ENCODE peak calls at places on chromosome 5, in seven cellular contexts. F, A, J, W, L, B and I are unnamed samples.

GRCh38 chr5:10563132-10563939 is 534 bp upstream of the ANKRD33B start:
- DNase-seq in F (peak; percentile 78), A (peak; percentile 48), J (peak; percentile 65), W (peak; percentile 63), L (peak; percentile 78), B (no peak), I (peak; percentile 65)

GRCh38 chr5:177968661-177969211 is 27.3 kb downstream of the PROP1 start:
- DNase-seq in F (no peak), A (no peak), J (no peak), W (no peak), L (no peak), B (no peak), I (no peak)

GRCh38 chr5:114176356-114176755 is 185.5 kb upstream of the KCNN2 start:
- DNase-seq in F (no peak), A (no peak), J (no peak), W (peak; percentile 34), L (no peak), B (no peak), I (no peak)

GRCh38 chr5:50727149-50727496 is 60.7 kb downstream of the PARP8 start:
- DNase-seq in F (no peak), A (no peak), J (no peak), W (no peak), L (no peak), B (no peak), I (no peak)

GRCh38 chr5:88643315-88643714 is 239.7 kb downstream of the MEF2C start:
- DNase-seq in F (no peak), A (no peak), J (no peak), W (peak; percentile 69), L (no peak), B (no peak), I (no peak)

GRCh38 chr5:90410178-90410762 is 714 bp upstream of the CETN3 start:
- DNase-seq in F (no peak), A (peak; percentile 18), J (peak; percentile 8), W (no peak), L (no peak), B (no peak), I (peak; percentile 24)

GRCh38 chr5:40784027-40784653 is 14.0 kb downstream of the PRKAA1 start:
- DNase-seq in F (no peak), A (no peak), J (peak; percentile 52), W (no peak), L (no peak), B (no peak), I (no peak)

GRCh38 chr5:124735169-124735858 is 11.1 kb downstream of the ZNF608 start:
- DNase-seq in F (peak; percentile 84), A (peak; percentile 73), J (peak; percentile 80), W (no peak), L (peak; percentile 80), B (no peak), I (no peak)

GRCh38 chr5:122790354-122791123 is 15.7 kb downstream of the SNX2 start:
- DNase-seq in F (no peak), A (no peak), J (no peak), W (no peak), L (no peak), B (no peak), I (no peak)

GRCh38 chr5:32272746-32273145 is 40.0 kb downstream of the MTMR12 start:
- DNase-seq in F (no peak), A (no peak), J (no peak), W (no peak), L (no peak), B (no peak), I (no peak)

DNA sequence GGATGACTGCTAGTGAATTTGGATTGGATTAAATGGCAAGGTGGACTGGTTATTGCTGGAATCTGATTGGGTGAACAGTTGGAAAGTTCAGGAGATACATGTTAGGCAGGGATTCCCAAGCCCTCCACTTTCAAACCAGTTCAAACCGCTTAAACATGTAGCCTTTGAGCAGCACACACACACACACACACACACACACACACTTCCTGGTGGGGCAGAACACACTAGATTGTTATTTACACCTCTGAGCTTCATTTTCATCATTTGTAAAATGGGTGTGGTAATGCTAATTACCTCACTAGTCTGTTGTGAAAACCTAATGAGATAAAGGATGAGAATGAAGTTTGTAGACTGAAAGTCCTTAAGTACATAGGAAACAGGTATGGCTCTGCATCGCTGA is 6.9 kb upstream of the MYOZ3 start:
- DNase-seq in F (no peak), A (no peak), J (no peak), W (no peak), L (no peak), B (no peak), I (no peak)
- H3K9me2 ChIP-seq in F (no peaks in the 10 kb centered on the region), A (no peaks in the 10 kb centered on the region), J (no peaks in the 10 kb centered on the region), W (no peaks in the 10 kb centered on the region), L (no peaks in the 10 kb centered on the region), B (no peaks in the 10 kb centered on the region), I (no peaks in the 10 kb centered on the region)

GRCh38 chr5:34926318-34926888 is 3.0 kb upstream of the DNAJC21 start:
- DNase-seq in F (no peak), A (no peak), J (no peak), W (no peak), L (no peak), B (no peak), I (no peak)
- H3K9me2 ChIP-seq in F (no peaks in the 10 kb centered on the region), A (no peaks in the 10 kb centered on the region), J (no peaks in the 10 kb centered on the region), W (no peaks in the 10 kb centered on the region), L (no peaks in the 10 kb centered on the region), B (no peaks in the 10 kb centered on the region), I (no peaks in the 10 kb centered on the region)

DNA sequence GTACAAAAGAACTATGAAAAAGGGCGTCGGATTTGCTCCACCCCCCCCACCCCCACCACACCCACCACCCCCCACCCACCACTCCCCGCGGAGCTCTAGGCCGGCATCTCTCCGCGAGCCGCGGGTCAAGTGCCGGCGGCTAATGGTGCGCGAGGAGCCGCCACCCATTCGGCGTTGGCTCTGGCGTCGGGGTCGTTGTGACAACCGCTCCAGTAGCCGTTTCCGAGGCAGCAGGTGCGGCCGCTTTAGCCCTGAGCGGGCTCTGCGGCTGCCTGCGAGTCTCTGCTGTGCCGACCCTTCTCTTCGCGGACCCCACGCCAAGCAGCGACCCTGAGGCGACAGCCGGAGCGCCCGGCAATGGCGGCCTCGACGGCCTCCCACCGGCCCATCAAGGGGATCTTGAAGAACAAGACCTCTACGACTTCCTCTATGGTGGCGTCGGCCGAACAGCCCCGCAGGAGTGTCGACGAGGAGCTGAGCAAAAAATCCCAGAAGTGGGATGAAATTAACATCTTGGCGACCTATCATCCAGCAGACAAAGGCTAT is at the start of gene PPP1R2B:
- DNase-seq in F (peak; percentile 19), A (no peak), J (no peak), W (no peak), L (peak; percentile 15), B (no peak), I (no peak)
- H3K9me2 ChIP-seq in F (no peaks in the 10 kb centered on the region), A (no peaks in the 10 kb centered on the region), J (no peaks in the 10 kb centered on the region), W (no peaks in the 10 kb centered on the region), L (peaks cover 5% of the 10 kb centered on the region), B (no peaks in the 10 kb centered on the region), I (no peaks in the 10 kb centered on the region)

DNA sequence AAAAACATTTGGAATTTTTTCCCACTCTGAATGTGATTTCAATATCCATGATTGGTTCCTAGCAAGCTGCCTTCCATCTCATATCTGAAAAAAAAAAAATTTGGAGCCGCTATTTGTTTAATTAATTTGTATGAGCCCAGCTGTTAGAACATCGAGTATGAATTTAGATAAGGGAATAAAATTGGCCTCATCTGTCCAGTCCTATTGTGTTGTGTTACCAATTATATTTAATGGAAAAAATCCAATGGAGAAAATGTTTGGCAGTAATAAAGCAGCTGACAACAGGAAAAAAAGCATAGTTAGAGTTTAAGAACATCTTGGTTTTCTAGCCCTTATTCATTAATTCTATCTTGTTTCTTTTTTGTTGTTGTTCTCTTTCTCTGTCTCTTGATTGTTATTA is 735.6 kb upstream of the RIOK2 start:
- DNase-seq in F (no peak), A (no peak), J (no peak), W (no peak), L (no peak), B (no peak), I (no peak)
- H3K9me2 ChIP-seq in F (no peaks in the 10 kb centered on the region), A (no peaks in the 10 kb centered on the region), J (no peaks in the 10 kb centered on the region), W (no peaks in the 10 kb centered on the region), L (no peaks in the 10 kb centered on the region), B (no peaks in the 10 kb centered on the region), I (no peaks in the 10 kb centered on the region)

DNA sequence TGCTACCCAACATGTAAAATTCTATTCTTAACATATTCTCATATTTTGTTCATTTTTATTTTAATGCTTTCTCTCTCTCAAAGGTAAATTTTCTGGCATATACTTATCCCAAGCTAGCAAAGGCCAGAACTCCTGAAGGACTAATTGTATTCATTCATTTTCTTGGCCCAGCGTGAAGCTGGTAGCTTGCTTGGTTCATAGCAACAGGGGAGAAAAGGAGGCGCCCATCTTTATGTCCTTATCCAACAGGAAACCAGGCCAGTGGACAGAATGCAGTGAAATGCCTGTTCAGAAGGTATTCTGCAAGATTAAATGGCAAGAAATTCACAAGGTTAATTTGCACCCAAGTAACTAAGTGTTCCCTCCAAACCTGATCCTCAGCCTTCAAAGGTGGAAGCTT is 5.7 kb downstream of the EFNA5 start:
- DNase-seq in F (no peak), A (no peak), J (no peak), W (no peak), L (no peak), B (no peak), I (no peak)
- H3K9me2 ChIP-seq in F (no peaks in the 10 kb centered on the region), A (no peaks in the 10 kb centered on the region), J (no peaks in the 10 kb centered on the region), W (no peaks in the 10 kb centered on the region), L (no peaks in the 10 kb centered on the region), B (no peaks in the 10 kb centered on the region), I (no peaks in the 10 kb centered on the region)

GRCh38 chr5:30458681-30459080 is 734.8 kb upstream of the CDH6 start:
- DNase-seq in F (no peak), A (no peak), J (no peak), W (no peak), L (no peak), B (no peak), I (peak; percentile 77)
- H3K9me2 ChIP-seq in F (no peaks in the 10 kb centered on the region), A (no peaks in the 10 kb centered on the region), J (no peaks in the 10 kb centered on the region), W (no peaks in the 10 kb centered on the region), L (no peaks in the 10 kb centered on the region), B (no peaks in the 10 kb centered on the region), I (no peaks in the 10 kb centered on the region)

GRCh38 chr5:56837956-56838355 is 22.6 kb downstream of the MAP3K1 start:
- DNase-seq in F (no peak), A (no peak), J (no peak), W (no peak), L (no peak), B (no peak), I (no peak)

GRCh38 chr5:56837386-56837785 is 22.0 kb downstream of the MAP3K1 start:
- DNase-seq in F (no peak), A (no peak), J (no peak), W (no peak), L (no peak), B (no peak), I (no peak)

GRCh38 chr5:56839062-56839461 is 23.7 kb downstream of the MAP3K1 start:
- DNase-seq in F (no peak), A (no peak), J (no peak), W (no peak), L (no peak), B (no peak), I (no peak)

GRCh38 chr5:56838409-56839039 is 23.2 kb downstream of the MAP3K1 start:
- DNase-seq in F (peak; percentile 60), A (peak; percentile 70), J (peak; percentile 47), W (peak; percentile 64), L (no peak), B (no peak), I (peak; percentile 74)

GRCh38 chr5:56840597-56840996 is 25.2 kb downstream of the MAP3K1 start:
- DNase-seq in F (no peak), A (no peak), J (no peak), W (no peak), L (no peak), B (no peak), I (peak; percentile 87)
- H3K9me2 ChIP-seq in F (no peaks in the 10 kb centered on the region), A (no peaks in the 10 kb centered on the region), J (no peaks in the 10 kb centered on the region), W (no peaks in the 10 kb centered on the region), L (no peaks in the 10 kb centered on the region), B (no peaks in the 10 kb centered on the region), I (no peaks in the 10 kb centered on the region)